ENCODE peak calls at places on chromosomes 11 and 22, in eight cellular contexts. C is T-helper 2 cell, I is MM.1S, A is stomach, W is NCI-H1417, Y is RWPE1, S is cardiac muscle cell, R is HT1080. P is an unnamed sample.

GRCh38 chr22:19843107-19843856 is 11.4 kb downstream of the GNB1L start:
- DNase-seq in Y (no peak), A (peak), R (no peak), I (no peak), W (no peak), S (peak), C (no peak), P (no peak)

GRCh38 chr22:22576244-22576988 is 17.4 kb upstream of the PRAME start:
- DNase-seq in C (no peak), A (peak), Y (peak), R (peak), W (peak), I (peak), S (no peak), P (peak)

GRCh38 chr22:32311551-32312071 is 46.1 kb upstream of the RFPL3 start:
- DNase-seq in I (no peak), A (peak), W (no peak), Y (no peak), R (no peak), S (no peak), C (no peak), P (no peak)

GRCh38 chr11:43508511-43508918 is 149.8 kb downstream of the TTC17 start:
- DNase-seq in R (peak), S (no peak), A (no peak), I (no peak), C (no peak), Y (peak), W (no peak), P (no peak)

GRCh38 chr22:37260396-37260795 is 16.3 kb upstream of the RAC2 start:
- DNase-seq in W (no peak), C (no peak), R (no peak), Y (no peak), I (no peak), S (no peak), A (no peak), P (no peak)

GRCh38 chr11:130940706-130941105 is 24.4 kb upstream of the SNX19 start:
- DNase-seq in A (no peak), R (no peak), I (no peak), S (no peak), W (no peak), Y (no peak), C (no peak), P (no peak)

GRCh38 chr11:27995082-27995481 is 112.9 kb downstream of the KIF18A start:
- DNase-seq in R (no peak), I (no peak), C (no peak), S (no peak), Y (peak), W (no peak), A (no peak), P (no peak)

GRCh38 chr22:49951001-49951677 is 9.4 kb upstream of the PIM3 start:
- DNase-seq in R (no peak), S (no peak), I (no peak), Y (peak), A (peak), W (no peak), C (no peak), P (no peak)

GRCh38 chr22:50247748-50248147 is 2.9 kb upstream of the TUBGCP6 start:
- DNase-seq in S (no peak), Y (peak), I (peak), C (no peak), A (peak), R (no peak), W (no peak), P (no peak)

GRCh38 chr11:75792127-75792731 is 22.8 kb upstream of the UVRAG start:
- DNase-seq in R (no peak), S (no peak), C (no peak), I (no peak), A (no peak), W (no peak), Y (no peak), P (no peak)

GRCh38 chr11:67255353-67255752 is 10.9 kb upstream of the GRK2 start:
- DNase-seq in S (no peak), I (peak), R (no peak), W (no peak), Y (no peak), A (no peak), C (no peak), P (no peak)

GRCh38 chr11:130403301-130403804 is 25.1 kb downstream of the ADAMTS8 start:
- DNase-seq in A (no peak), R (peak), C (no peak), I (no peak), S (no peak), Y (peak), W (no peak), P (no peak)

GRCh38 chr11:64751136-64751535 is 7.2 kb upstream of the RASGRP2 start:
- DNase-seq in I (no peak), C (no peak), Y (no peak), A (no peak), W (no peak), R (no peak), S (no peak), P (no peak)

GRCh38 chr11:43921561-43922294 is 20.7 kb upstream of the C11orf96 start:
- DNase-seq in A (no peak), C (no peak), R (no peak), W (no peak), Y (no peak), I (peak), S (no peak), P (no peak)

GRCh38 chr11:35588627-35589026 is 29.6 kb upstream of the FJX1 start:
- DNase-seq in A (no peak), W (no peak), I (no peak), S (no peak), R (peak), C (no peak), Y (no peak), P (no peak)

GRCh38 chr22:19115628-19116027 is 6.6 kb downstream of the DGCR2 start:
- DNase-seq in Y (no peak), A (no peak), R (no peak), C (no peak), I (no peak), S (peak), W (no peak), P (no peak)

GRCh38 chr22:44463151-44463550 is 34.9 kb downstream of the RTL6 start:
- DNase-seq in A (no peak), W (no peak), S (no peak), I (no peak), R (no peak), C (no peak), Y (no peak), P (no peak)

GRCh38 chr11:95277868-95278267 is 46.9 kb upstream of the SESN3 start:
- DNase-seq in S (no peak), Y (no peak), A (no peak), C (no peak), I (no peak), R (no peak), W (no peak), P (no peak)

GRCh38 chr11:36817336-36817965 is 219.4 kb upstream of the RAG2 start:
- DNase-seq in W (no peak), C (no peak), A (no peak), R (peak), I (no peak), S (no peak), Y (peak), P (no peak)

GRCh38 chr11:106986261-106986660 is 32.0 kb downstream of the GUCY1A2 start:
- DNase-seq in W (no peak), A (no peak), I (no peak), Y (peak), S (no peak), R (no peak), C (no peak), P (no peak)

GRCh38 chr11:78161937-78162336 is 22.5 kb upstream of the ALG8 start:
- DNase-seq in Y (no peak), S (no peak), W (no peak), R (peak), C (no peak), A (no peak), I (no peak), P (no peak)

GRCh38 chr11:45096636-45097035 is 49.8 kb upstream of the PRDM11 start:
- DNase-seq in W (no peak), A (no peak), C (no peak), I (no peak), Y (no peak), R (no peak), S (no peak), P (no peak)

P was measured in HuH-7.5.